ENCODE peak calls at places on chromosome 7, in seven cellular contexts. J is GM20000, S is ELR, Y is GM03348, E is SK-MEL-5, X is AG20443, I is hepatocyte. T is an unnamed sample.

GRCh38 chr7:40726559-40726958 is 591.8 kb downstream of the SUGCT start:
- DNase-seq in J (no peak), S (no peak), Y (no peak), E (no peak), X (no peak), I (no peak), T (no peak)

GRCh38 chr7:155715406-155715805 is 70.9 kb downstream of the RBM33 start:
- DNase-seq in J (no peak), S (no peak), Y (no peak), E (no peak), X (no peak), I (no peak), T (no peak)

GRCh38 chr7:148628011-148628410 is 37.4 kb downstream of the C7orf33 start:
- DNase-seq in J (no peak), S (no peak), Y (no peak), E (no peak), X (no peak), I (no peak), T (no peak)

GRCh38 chr7:148719753-148720152 is 21.1 kb downstream of the CUL1 start:
- DNase-seq in J (no peak), S (no peak), Y (no peak), E (no peak), X (no peak), I (no peak), T (no peak)

GRCh38 chr7:129332354-129333056 is 101.7 kb upstream of the STRIP2 start:
- DNase-seq in J (no peak), S (peak; percentile 78), Y (peak; percentile 48), E (no peak), X (peak; percentile 37), I (no peak), T (no peak)

GRCh38 chr7:47625861-47626444 is 44.0 kb upstream of the TNS3 start:
- DNase-seq in J (no peak), S (no peak), Y (no peak), E (no peak), X (no peak), I (no peak), T (no peak)

GRCh38 chr7:22356855-22357310 is at the start of gene RAPGEF5:
- DNase-seq in J (peak; percentile 83), S (no peak), Y (peak; percentile 44), E (no peak), X (peak; percentile 69), I (peak; percentile 80), T (peak; percentile 67)

GRCh38 chr7:37145682-37146081 is 303.0 kb downstream of the ELMO1 start:
- DNase-seq in J (no peak), S (no peak), Y (no peak), E (no peak), X (no peak), I (no peak), T (no peak)

GRCh38 chr7:31890751-31891150 is 179.5 kb downstream of the PDE1C start:
- DNase-seq in J (no peak), S (peak; percentile 10), Y (no peak), E (no peak), X (no peak), I (no peak), T (no peak)

GRCh38 chr7:74286131-74286530 is 3.1 kb upstream of the CLIP2 start:
- DNase-seq in J (no peak), S (no peak), Y (no peak), E (no peak), X (no peak), I (no peak), T (no peak)

GRCh38 chr7:142104550-142105527 is 6.7 kb upstream of the MGAM2 start:
- DNase-seq in J (no peak), S (peak; percentile 8), Y (no peak), E (peak; percentile 20), X (no peak), I (peak; percentile 45), T (no peak)

GRCh38 chr7:47937065-47937687 is 11.1 kb downstream of the PKD1L1 start:
- DNase-seq in J (peak; percentile 88), S (no peak), Y (no peak), E (no peak), X (no peak), I (no peak), T (peak; percentile 76)

GRCh38 chr7:35492451-35493175 is 202.3 kb downstream of the HERPUD2 start:
- DNase-seq in J (no peak), S (no peak), Y (no peak), E (no peak), X (no peak), I (no peak), T (no peak)

GRCh38 chr7:140673063-140673769 is 471 bp downstream of the ADCK2 start:
- DNase-seq in J (peak; percentile 80), S (peak; percentile 29), Y (peak; percentile 67), E (no peak), X (peak; percentile 59), I (peak; percentile 77), T (peak; percentile 59)

GRCh38 chr7:20220824-20221547 is 3.8 kb upstream of the MACC1 start:
- DNase-seq in J (no peak), S (peak; percentile 74), Y (peak; percentile 70), E (peak; percentile 47), X (peak; percentile 66), I (no peak), T (no peak)

GRCh38 chr7:153380636-153381035 is 621.1 kb downstream of the ACTR3B start:
- DNase-seq in J (no peak), S (no peak), Y (no peak), E (no peak), X (no peak), I (no peak), T (no peak)

T was measured in GM12891.